ENCODE peak calls at places on chromosomes 3 and 15, in six cellular contexts. M, H, B, Q, C and U are unnamed samples. For H3K4me1, the result is how much of the 10 kb centered on the place peaks cover.

GRCh38 chr15:60720493-60721231 is 241.7 kb upstream of the ICE2 start:
- DNase-seq in M (no peak), H (no peak), B (no peak), Q (no peak), C (no peak), U (no peak)

GRCh38 chr15:89917442-89918085 is 4.8 kb upstream of the ARPIN start:
- DNase-seq in M (no peak), H (no peak), B (no peak), Q (no peak), C (no peak), U (no peak)

GRCh38 chr3:171953300-171954022 is 85.9 kb upstream of the FNDC3B start:
- DNase-seq in M (no peak), H (no peak), B (no peak), Q (no peak), C (no peak), U (no peak)

GRCh38 chr15:40770147-40770721 is 454 bp downstream of the C15orf62 start:
- DNase-seq in M (peak), H (no peak), B (peak), Q (no peak), C (no peak), U (no peak)

GRCh38 chr3:73530030-73530411 is 94.7 kb downstream of the PDZRN3 start:
- DNase-seq in M (no peak), H (no peak), B (no peak), Q (no peak), C (no peak), U (no peak)

GRCh38 chr15:85785887-85786777 is 8.6 kb downstream of the KLHL25 start:
- DNase-seq in M (no peak), H (no peak), B (no peak), Q (no peak), C (peak), U (no peak)

GRCh38 chr3:151356791-151357460 is 27.6 kb upstream of the P2RY13 start:
- DNase-seq in M (no peak), H (no peak), B (peak), Q (no peak), C (no peak), U (no peak)

GRCh38 chr3:13873818-13874217 is 6.1 kb downstream of the WNT7A start:
- DNase-seq in M (no peak), H (no peak), B (no peak), Q (no peak), C (no peak), U (peak)

GRCh38 chr3:147343926-147344325 is 62.4 kb downstream of the ZIC4 start:
- DNase-seq in M (no peak), H (no peak), B (no peak), Q (no peak), C (no peak), U (no peak)

GRCh38 chr15:42367041-42367440 is 7.7 kb downstream of the CAPN3 start:
- DNase-seq in M (no peak), H (no peak), B (no peak), Q (no peak), C (no peak), U (no peak)

GRCh38 chr3:188156051-188156450 is 2.1 kb downstream of the LPP start:
- DNase-seq in M (no peak), H (no peak), B (no peak), Q (no peak), C (no peak), U (no peak)

GRCh38 chr15:75823860-75824613 is 19.2 kb upstream of the UBE2Q2 start:
- DNase-seq in M (no peak), H (peak), B (no peak), Q (no peak), C (peak), U (peak)

GRCh38 chr3:5585085-5585484 is 397.6 kb downstream of the EDEM1 start:
- DNase-seq in M (no peak), H (no peak), B (no peak), Q (no peak), C (no peak), U (no peak)

GRCh38 chr3:112656045-112656444 is 15.1 kb upstream of the CCDC80 start:
- DNase-seq in M (no peak), H (no peak), B (no peak), Q (no peak), C (no peak), U (no peak)

GRCh38 chr15:91689377-91689776 is 164.1 kb upstream of the SLCO3A1 start:
- DNase-seq in M (no peak), H (no peak), B (no peak), Q (no peak), C (no peak), U (no peak)

GRCh38 chr3:23202203-23202920 is 765 bp upstream of the UBE2E2 start:
- DNase-seq in M (no peak), H (no peak), B (no peak), Q (peak), C (no peak), U (peak)

GRCh38 chr15:42582569-42583235 is 7.3 kb downstream of the STARD9 start:
- DNase-seq in M (no peak), H (no peak), B (peak), Q (peak), C (no peak), U (no peak)

GRCh38 chr3:52838561-52839267 is 3.9 kb upstream of the MUSTN1 start:
- DNase-seq in M (no peak), H (no peak), B (no peak), Q (no peak), C (no peak), U (no peak)

GRCh38 chr3:155192957-155193746 is 100.3 kb downstream of the STRIT1 start:
- DNase-seq in M (no peak), H (no peak), B (no peak), Q (no peak), C (no peak), U (no peak)

DNA sequence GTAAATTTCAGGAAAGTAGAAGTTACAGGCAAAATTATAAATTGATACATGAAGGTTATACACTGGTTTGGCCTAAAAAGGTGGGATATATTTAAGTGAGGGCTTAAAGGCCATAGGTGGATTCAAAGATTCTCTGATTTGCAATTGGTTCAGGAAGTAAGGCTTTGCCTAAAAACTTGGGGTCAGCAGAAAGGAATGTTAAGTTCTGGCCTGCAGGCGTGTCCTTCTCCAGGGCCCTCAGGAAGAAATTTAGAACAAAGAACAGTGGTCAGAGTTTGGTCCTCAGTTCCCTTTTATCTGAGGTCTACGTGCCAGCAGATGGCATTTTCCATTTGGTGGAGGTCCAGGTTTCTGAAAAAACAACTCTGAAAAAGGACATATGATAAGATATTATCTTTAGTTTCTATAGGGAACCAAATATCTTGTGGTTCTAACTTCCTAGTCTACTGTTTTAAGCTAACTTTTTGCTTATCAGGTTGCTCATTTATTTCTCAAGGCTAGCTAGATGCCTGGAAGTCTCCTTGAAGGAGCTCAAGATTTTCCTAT is 40.5 kb downstream of the SCN11A start:
- DNase-seq in M (no peak), H (no peak), B (no peak), Q (no peak), C (no peak), U (no peak)
- H2AFZ ChIP-seq in M (no peak), H (no peak), B (no peak), Q (peak), C (no peak), U (peak)

GRCh38 chr3:11600501-11601282 is 43.0 kb downstream of the VGLL4 start:
- DNase-seq in M (peak), H (peak), B (no peak), Q (no peak), C (peak), U (peak)
- H3K4me1 ChIP-seq in M (half or more), H (under half), B (under half), Q (under half), C (under half), U (under half)

DNA sequence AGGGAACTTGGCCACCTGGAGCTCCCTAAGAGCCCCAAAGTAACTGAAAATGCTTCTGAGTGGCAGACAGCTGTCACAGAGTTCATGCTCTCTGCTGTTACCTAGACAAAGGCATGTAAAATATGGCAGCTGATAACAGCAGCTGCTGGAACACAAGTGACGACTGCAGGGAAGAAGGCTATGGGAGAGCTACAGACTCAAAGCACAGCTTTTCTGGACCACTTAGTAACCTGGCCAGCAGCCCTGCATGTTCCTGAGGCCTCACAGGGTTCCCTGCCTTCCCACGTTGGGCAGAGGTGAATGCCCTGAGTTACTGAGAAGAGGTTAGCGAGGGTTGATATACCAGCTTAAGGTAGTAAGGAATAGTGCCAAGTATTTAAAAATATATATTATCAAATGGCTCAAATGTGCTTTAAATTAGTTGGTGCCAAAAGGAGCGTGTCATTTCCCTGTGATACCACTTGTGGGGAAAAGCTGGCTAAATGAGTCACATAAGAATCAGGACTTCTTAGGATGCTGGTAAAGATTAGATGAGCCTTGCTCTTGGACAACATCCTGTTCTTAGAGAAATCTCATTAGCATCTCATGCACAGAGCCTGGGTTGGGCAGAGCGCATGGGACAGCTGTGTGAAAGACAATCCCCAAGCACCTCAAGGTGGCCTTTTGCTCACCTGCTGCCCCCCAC is 76.4 kb upstream of the SCN5A start:
- DNase-seq in M (no peak), H (no peak), B (peak), Q (peak), C (no peak), U (no peak)
- H2AFZ ChIP-seq in M (no peak), H (no peak), B (no peak), Q (no peak), C (no peak), U (no peak)

DNA sequence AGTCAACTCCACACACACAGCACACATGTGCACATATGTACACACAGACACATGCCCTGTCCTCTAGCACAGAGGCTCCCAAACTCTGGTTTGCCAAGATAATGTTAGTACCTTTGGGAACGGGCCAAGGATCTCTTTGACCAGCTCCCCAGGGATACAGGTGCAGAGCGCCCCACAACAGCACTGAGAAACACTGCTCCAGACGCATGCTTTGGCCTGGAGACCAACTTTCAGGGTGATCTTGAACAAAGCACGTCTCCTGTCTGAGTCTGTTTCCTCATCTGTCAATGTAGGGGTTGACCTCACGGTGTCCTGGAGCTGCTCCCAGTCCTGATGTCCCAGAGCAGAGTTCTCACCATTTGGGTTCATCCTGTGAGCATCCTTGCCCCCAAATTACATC is 15.9 kb upstream of the SKOR1 start:
- DNase-seq in M (no peak), H (no peak), B (no peak), Q (no peak), C (no peak), U (no peak)
- H3K4me1 ChIP-seq in M (under half), H (under half), B (under half), Q (under half), C (under half), U (under half)

GRCh38 chr3:141413387-141414140 is 45.3 kb downstream of the ZBTB38 start:
- DNase-seq in M (no peak), H (no peak), B (no peak), Q (no peak), C (no peak), U (no peak)
- H2AFZ ChIP-seq in M (no peak), H (no peak), B (no peak), Q (no peak), C (no peak), U (no peak)

DNA sequence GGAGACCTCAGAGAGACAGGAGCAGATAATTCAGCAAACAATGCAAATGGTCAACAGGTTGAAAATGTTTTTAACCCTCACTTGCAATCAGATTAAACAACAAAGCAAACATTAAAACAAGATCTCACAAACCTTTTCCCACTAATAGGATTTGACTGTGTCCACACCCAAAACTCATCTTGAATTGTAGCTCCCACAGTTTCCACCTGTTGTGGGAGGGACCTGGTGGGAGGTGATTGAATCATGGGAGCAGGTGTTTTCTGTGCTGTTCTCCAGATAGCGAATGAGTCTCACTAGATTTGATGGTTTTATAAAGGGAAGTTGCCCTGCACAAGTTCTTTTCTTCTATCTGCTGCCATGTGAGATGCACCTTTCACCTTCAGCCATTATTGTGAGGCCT is 1.3 kb upstream of the LYSMD4 start:
- DNase-seq in M (no peak), H (no peak), B (no peak), Q (no peak), C (no peak), U (no peak)
- H3K4me1 ChIP-seq in M (under half), H (under half), B (under half), Q (under half), C (under half), U (under half)